ENCODE peak calls at places on chromosome 20, in seven cellular contexts. A is RWPE1, N is heart right ventricle, O is PC-3, W is kidney, Z is GM12865, K is WTC11. P is an unnamed sample.
A peak's percentile ranks its signal among the peaks of the same experiment; 100 is the strongest.

GRCh38 chr20:62698231-62698630 is 10.4 kb upstream of the NTSR1 start:
- DNase-seq in N (peak; percentile 5), O (no peak), A (no peak), W (peak; percentile 47), K (no peak), Z (no peak), P (no peak)

GRCh38 chr20:2814076-2814475 is 711 bp upstream of the C20orf141 start:
- DNase-seq in W (no peak), A (no peak), K (no peak), Z (no peak), N (no peak), O (peak; percentile 38), P (no peak)

GRCh38 chr20:56540415-56540814 is 7.4 kb downstream of the FAM209B start:
- DNase-seq in A (no peak), K (no peak), Z (no peak), W (no peak), N (no peak), O (no peak), P (no peak)

GRCh38 chr20:2859330-2860121 is 13.8 kb upstream of the PTPRA start:
- DNase-seq in N (no peak), Z (no peak), O (no peak), W (no peak), K (no peak), A (no peak), P (no peak)

GRCh38 chr20:3162080-3162611 is 2.5 kb upstream of the FASTKD5 start:
- DNase-seq in W (peak; percentile 87), K (no peak), Z (no peak), N (no peak), A (no peak), O (no peak), P (no peak)

GRCh38 chr20:62605996-62606395 is 36.3 kb upstream of the SLCO4A1 start:
- DNase-seq in A (no peak), N (no peak), K (no peak), O (no peak), W (no peak), Z (no peak), P (no peak)

GRCh38 chr20:7085448-7085847 is 318.0 kb downstream of the BMP2 start:
- DNase-seq in A (no peak), W (no peak), Z (no peak), K (no peak), N (no peak), O (no peak), P (no peak)

GRCh38 chr20:35316086-35316485 is 23.9 kb upstream of the FAM83C start:
- DNase-seq in A (no peak), K (no peak), W (no peak), N (no peak), O (peak; percentile 31), Z (no peak), P (no peak)

GRCh38 chr20:62768234-62768814 is 27.9 kb upstream of the MRGBP start:
- DNase-seq in N (peak; percentile 3), W (peak; percentile 72), A (no peak), Z (no peak), O (no peak), K (peak; percentile 39), P (no peak)

GRCh38 chr20:62315773-62316172 is 13.0 kb downstream of the ADRM1 start:
- DNase-seq in K (no peak), A (no peak), N (no peak), O (no peak), W (no peak), Z (no peak), P (no peak)

GRCh38 chr20:63124092-63124781 is 91.7 kb downstream of the YTHDF1 start:
- DNase-seq in Z (no peak), O (peak; percentile 95), A (peak; percentile 86), W (no peak), K (peak; percentile 5), N (peak; percentile 4), P (peak; percentile 0)

GRCh38 chr20:25399038-25399430 is 8.4 kb upstream of the ABHD12 start:
- DNase-seq in N (no peak), O (peak; percentile 96), W (no peak), A (peak; percentile 65), K (no peak), Z (peak; percentile 66), P (no peak)

GRCh38 chr20:59955131-59955796 is 3.0 kb upstream of the CDH26 start:
- DNase-seq in A (peak; percentile 39), N (no peak), Z (peak; percentile 16), O (peak; percentile 65), K (no peak), W (no peak), P (no peak)

GRCh38 chr20:41617059-41617921 is 887 bp downstream of the CHD6 start:
- DNase-seq in A (peak; percentile 62), N (peak; percentile 54), O (peak; percentile 42), Z (peak; percentile 54), W (peak; percentile 76), K (peak; percentile 22), P (no peak)

GRCh38 chr20:12156252-12156651 is 238.6 kb downstream of the BTBD3 start:
- DNase-seq in O (no peak), A (no peak), N (no peak), K (no peak), Z (no peak), W (no peak), P (no peak)

DNA sequence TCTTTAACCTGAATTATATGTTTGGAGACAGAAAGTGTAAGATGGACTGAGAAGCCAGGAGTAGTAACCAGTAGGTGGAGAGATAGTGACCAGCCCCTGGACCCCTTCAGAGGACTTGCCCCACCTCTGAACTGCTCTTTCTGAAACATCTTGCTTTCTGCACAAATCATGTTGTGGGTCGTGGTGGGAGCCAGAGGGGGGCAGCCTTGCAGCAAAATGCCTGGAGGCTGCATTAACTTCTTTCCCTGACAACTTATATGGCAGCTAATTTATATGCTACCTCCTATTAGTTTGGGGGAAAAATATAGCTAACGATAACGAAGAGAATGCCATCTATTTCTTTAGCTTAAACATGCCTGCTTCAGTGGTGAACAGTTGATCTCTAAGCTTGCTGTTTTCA is 859.8 kb downstream of the MAFB start:
- DNase-seq in O (no peak), K (peak; percentile 48), Z (peak; percentile 30), N (peak; percentile 18), A (no peak), W (no peak), P (peak; percentile 47)
- TF ChIP-seq CTCF in O (no peak), K (peak; percentile 25), Z (peak; percentile 22), N (peak; percentile 39), A (no peak), W (peak; percentile 30), P (peak; percentile 55)

GRCh38 chr20:22400440-22400839 is 183.9 kb downstream of the FOXA2 start:
- DNase-seq in N (no peak), Z (no peak), O (no peak), A (no peak), K (no peak), W (no peak), P (no peak)
- TF ChIP-seq CTCF in N (no peak), Z (no peak), O (no peak), A (no peak), K (no peak), W (no peak), P (no peak)

GRCh38 chr20:10653593-10654288 is 20.1 kb downstream of the JAG1 start:
- DNase-seq in N (no peak), A (no peak), Z (peak; percentile 31), K (no peak), O (no peak), W (no peak), P (peak; percentile 35)

GRCh38 chr20:10656270-10656669 is 17.5 kb downstream of the JAG1 start:
- DNase-seq in K (no peak), Z (no peak), W (no peak), A (no peak), N (no peak), O (no peak), P (no peak)

GRCh38 chr20:10655723-10656122 is 18.1 kb downstream of the JAG1 start:
- DNase-seq in N (no peak), K (no peak), O (no peak), W (no peak), A (no peak), Z (no peak), P (peak; percentile 63)

GRCh38 chr20:10652660-10653191 is 21.1 kb downstream of the JAG1 start:
- DNase-seq in O (no peak), W (no peak), Z (no peak), A (no peak), K (no peak), N (no peak), P (no peak)

GRCh38 chr20:10654630-10655029 is 19.2 kb downstream of the JAG1 start:
- DNase-seq in A (no peak), W (no peak), K (no peak), O (no peak), Z (peak; percentile 78), N (no peak), P (peak; percentile 27)
- TF ChIP-seq CTCF in A (no peak), W (no peak), K (no peak), O (no peak), Z (no peak), N (no peak), P (no peak)

DNA sequence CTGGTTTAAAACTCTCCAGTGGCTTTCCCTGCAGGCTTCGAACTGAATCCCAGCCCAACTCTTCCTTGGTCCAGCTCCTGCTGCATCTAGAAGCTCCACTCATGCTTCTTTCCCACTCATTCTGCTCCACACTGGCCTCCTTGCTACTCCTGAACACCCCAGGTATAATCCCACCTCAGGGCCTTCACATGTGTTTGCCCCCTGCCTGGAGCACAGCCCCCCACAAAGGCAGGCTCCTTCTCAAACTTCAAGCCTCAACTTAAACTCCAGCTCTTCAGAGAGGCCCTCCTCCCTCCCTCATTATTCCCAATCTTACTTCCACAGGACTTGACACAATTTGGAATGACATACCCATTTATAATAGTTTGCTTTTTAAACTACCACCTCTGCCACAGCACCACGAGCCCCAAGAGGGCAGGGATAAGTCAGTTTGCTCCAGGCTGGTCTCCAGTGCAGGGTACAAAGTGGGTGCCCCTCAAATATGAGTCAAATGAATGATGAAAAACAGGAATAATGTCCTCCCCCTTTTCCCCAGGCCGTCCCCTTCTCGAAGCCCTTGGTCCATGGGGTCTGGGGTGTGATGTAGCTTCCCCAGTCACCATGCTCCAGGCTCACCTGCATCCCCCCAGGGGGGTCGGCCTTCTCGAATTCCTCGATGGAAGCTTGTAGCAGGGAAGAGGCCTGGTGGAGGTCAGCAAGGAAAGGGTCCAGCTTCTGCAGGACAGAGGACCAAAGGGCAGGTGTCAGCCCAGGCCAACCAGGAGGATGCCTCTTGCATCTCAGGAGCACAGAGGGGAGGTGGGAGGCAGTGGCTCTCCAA is 37.4 kb downstream of the KIAA1755 start:
- DNase-seq in Z (no peak), K (no peak), W (peak; percentile 61), N (no peak), A (no peak), O (no peak), P (no peak)
- TF ChIP-seq CTCF in Z (no peak), K (no peak), W (no peak), N (no peak), A (peak; percentile 83), O (no peak), P (no peak)

GRCh38 chr20:32451682-32452461 is 93.7 kb downstream of the ASXL1 start:
- DNase-seq in Z (no peak), A (no peak), N (no peak), K (no peak), O (no peak), W (peak; percentile 65), P (no peak)
- TF ChIP-seq CTCF in Z (no peak), A (no peak), N (no peak), K (no peak), O (no peak), W (no peak), P (no peak)

P was measured in nephron progenitor cell.